ENCODE peak calls at places on chromosomes 7 and 10, in five cellular contexts. One of them, this sample, is unnamed.

GRCh38 chr10:31664803-31665202 is 263.8 kb downstream of the ARHGAP12 start:
- DNase-seq in colonic mucosa: no peak
- DNase-seq in fibroblast of lung: no peak
- DNase-seq in H9: no peak
- DNase-seq in IMR-90: no peak
- DNase-seq in this sample: no peak

GRCh38 chr7:14242186-14242585 is 252.7 kb upstream of the ETV1 start:
- DNase-seq in colonic mucosa: no peak
- DNase-seq in fibroblast of lung: no peak
- DNase-seq in H9: no peak
- DNase-seq in IMR-90: no peak
- DNase-seq in this sample: no peak

GRCh38 chr7:64045301-64046040 is at the start of gene ZNF727:
- DNase-seq in colonic mucosa: peak; percentile 60
- DNase-seq in fibroblast of lung: no peak
- DNase-seq in H9: no peak
- DNase-seq in IMR-90: no peak
- DNase-seq in this sample: no peak

GRCh38 chr10:3509355-3509754 is 275.7 kb downstream of the KLF6 start:
- DNase-seq in colonic mucosa: no peak
- DNase-seq in fibroblast of lung: no peak
- DNase-seq in H9: no peak
- DNase-seq in IMR-90: no peak
- DNase-seq in this sample: no peak

GRCh38 chr7:26170663-26171062 is 18.7 kb downstream of the NFE2L3 start:
- DNase-seq in colonic mucosa: no peak
- DNase-seq in fibroblast of lung: no peak
- DNase-seq in H9: no peak
- DNase-seq in IMR-90: peak; percentile 41
- DNase-seq in this sample: no peak

GRCh38 chr7:88072036-88072714 is 138.1 kb downstream of the ADAM22 start:
- DNase-seq in colonic mucosa: no peak
- DNase-seq in fibroblast of lung: no peak
- DNase-seq in H9: no peak
- DNase-seq in IMR-90: no peak
- DNase-seq in this sample: no peak

GRCh38 chr7:1384113-1384415 is 75.2 kb downstream of the MICALL2 start:
- DNase-seq in colonic mucosa: no peak
- DNase-seq in fibroblast of lung: no peak
- DNase-seq in H9: no peak
- DNase-seq in IMR-90: no peak
- DNase-seq in this sample: no peak

GRCh38 chr10:114045071-114045737 is 1.5 kb downstream of the ADRB1 start:
- DNase-seq in colonic mucosa: peak; percentile 40
- DNase-seq in fibroblast of lung: no peak
- DNase-seq in H9: peak; percentile 52
- DNase-seq in IMR-90: no peak
- DNase-seq in this sample: no peak

GRCh38 chr7:23357190-23358093 is 58.3 kb downstream of the MALSU1 start:
- DNase-seq in colonic mucosa: no peak
- DNase-seq in fibroblast of lung: peak; percentile 66
- DNase-seq in H9: no peak
- DNase-seq in IMR-90: peak; percentile 56
- DNase-seq in this sample: no peak

GRCh38 chr7:153389261-153389660 is 629.7 kb downstream of the ACTR3B start:
- DNase-seq in colonic mucosa: no peak
- DNase-seq in fibroblast of lung: no peak
- DNase-seq in H9: no peak
- DNase-seq in IMR-90: no peak
- DNase-seq in this sample: no peak

GRCh38 chr7:108284349-108285017 is 154.3 kb upstream of the LAMB4 start:
- DNase-seq in colonic mucosa: no peak
- DNase-seq in fibroblast of lung: no peak
- DNase-seq in H9: no peak
- DNase-seq in IMR-90: no peak
- DNase-seq in this sample: no peak

GRCh38 chr10:62861507-62861906 is 45.3 kb upstream of the EGR2 start:
- DNase-seq in colonic mucosa: no peak
- DNase-seq in fibroblast of lung: peak; percentile 49
- DNase-seq in H9: no peak
- DNase-seq in IMR-90: no peak
- DNase-seq in this sample: no peak

DNA sequence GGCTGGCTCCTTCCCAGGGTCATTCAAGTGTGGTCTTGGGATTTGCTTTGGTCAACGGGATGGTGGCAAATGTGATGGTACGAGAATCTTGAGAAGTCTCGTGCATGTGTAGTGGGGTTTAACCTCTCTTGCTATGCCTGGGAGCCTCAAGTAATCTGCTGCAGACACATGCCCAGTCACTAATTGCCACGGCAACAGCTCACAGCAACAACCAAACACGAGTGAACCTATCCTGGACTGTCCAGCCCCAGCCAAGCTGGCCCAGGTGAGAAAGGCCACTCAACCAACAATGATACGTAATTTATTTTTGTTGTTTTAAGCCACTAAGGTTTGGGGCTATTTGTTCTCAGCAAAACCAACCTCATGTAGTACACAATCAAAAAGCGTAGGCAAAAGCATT is 38.1 kb upstream of the DDC start:
- DNase-seq in colonic mucosa: no peak
- DNase-seq in fibroblast of lung: no peak
- DNase-seq in H9: no peak
- DNase-seq in IMR-90: no peak
- DNase-seq in this sample: no peak
- H3K9ac ChIP-seq in colonic mucosa: no peak overlapping the region
- H3K9ac ChIP-seq in fibroblast of lung: no peak overlapping the region
- H3K9ac ChIP-seq in H9: no peak overlapping the region
- H3K9ac ChIP-seq in IMR-90: no peak overlapping the region
- H3K9ac ChIP-seq in this sample: no peak overlapping the region

DNA sequence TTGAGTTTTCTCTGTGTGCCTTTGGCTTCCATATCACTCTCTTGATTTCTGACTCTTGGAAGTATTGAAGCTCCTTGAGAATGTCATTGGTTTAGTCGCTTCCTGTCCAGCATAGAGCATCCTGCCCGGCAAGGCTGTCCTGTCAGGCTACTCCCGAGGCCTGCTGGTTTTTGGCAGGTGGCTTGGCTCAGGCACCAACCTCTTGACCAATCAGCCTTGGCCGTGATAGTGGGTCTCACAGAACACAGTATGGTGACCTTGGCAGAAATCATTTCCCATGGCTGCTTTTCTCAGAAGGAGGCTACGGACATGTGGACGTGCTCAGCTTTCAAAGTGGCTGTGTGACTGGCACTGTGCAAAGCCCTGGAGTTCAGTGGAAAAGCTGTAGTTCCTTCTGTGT is 516.9 kb downstream of the REEP3 start:
- DNase-seq in colonic mucosa: no peak
- DNase-seq in fibroblast of lung: no peak
- DNase-seq in H9: no peak
- DNase-seq in IMR-90: no peak
- DNase-seq in this sample: no peak
- H3K4me1 ChIP-seq in colonic mucosa: peaks cover 5% of the 10 kb centered on the region
- H3K4me1 ChIP-seq in fibroblast of lung: peaks cover 5% of the 10 kb centered on the region
- H3K4me1 ChIP-seq in H9: no peaks in the 10 kb centered on the region
- H3K4me1 ChIP-seq in IMR-90: no peaks in the 10 kb centered on the region
- H3K4me1 ChIP-seq in this sample: no peaks in the 10 kb centered on the region

GRCh38 chr10:100969175-100970075 is at the start of gene SEMA4G:
- DNase-seq in colonic mucosa: peak; percentile 62
- DNase-seq in fibroblast of lung: peak; percentile 15
- DNase-seq in H9: peak; percentile 84
- DNase-seq in IMR-90: peak; percentile 12
- DNase-seq in this sample: peak; percentile 84
- H3K27ac ChIP-seq in colonic mucosa: peak within 1 kb of the TSS; percentile 92
- H3K27ac ChIP-seq in fibroblast of lung: no peak within 1 kb of the TSS
- H3K27ac ChIP-seq in H9: no peak within 1 kb of the TSS
- H3K27ac ChIP-seq in IMR-90: no peak within 1 kb of the TSS
- H3K27ac ChIP-seq in this sample: peak within 1 kb of the TSS; percentile 10

GRCh38 chr10:13351340-13351915 is 3.3 kb upstream of the SEPHS1 start:
- DNase-seq in colonic mucosa: no peak
- DNase-seq in fibroblast of lung: no peak
- DNase-seq in H9: peak; percentile 88
- DNase-seq in IMR-90: no peak
- DNase-seq in this sample: no peak
- H3K9ac ChIP-seq in colonic mucosa: no peak overlapping the region
- H3K9ac ChIP-seq in fibroblast of lung: no peak overlapping the region
- H3K9ac ChIP-seq in H9: peak overlapping the region; percentile 60
- H3K9ac ChIP-seq in IMR-90: no peak overlapping the region
- H3K9ac ChIP-seq in this sample: no peak overlapping the region

GRCh38 chr7:101395376-101395775 is 32.7 kb downstream of the COL26A1 start:
- DNase-seq in colonic mucosa: no peak
- DNase-seq in fibroblast of lung: no peak
- DNase-seq in H9: no peak
- DNase-seq in IMR-90: no peak
- DNase-seq in this sample: no peak
- H3K4me1 ChIP-seq in colonic mucosa: no peaks in the 10 kb centered on the region
- H3K4me1 ChIP-seq in fibroblast of lung: peaks cover 6% of the 10 kb centered on the region
- H3K4me1 ChIP-seq in H9: peaks cover 7% of the 10 kb centered on the region
- H3K4me1 ChIP-seq in IMR-90: no peaks in the 10 kb centered on the region
- H3K4me1 ChIP-seq in this sample: no peaks in the 10 kb centered on the region

This sample was measured in kidney.